ENCODE peak calls at places on chromosomes 4 and X, in four cellular contexts. G, K, L and Q are unnamed samples.

GRCh38 chr4:83108101-83108861 is 6.2 kb downstream of the PLAC8 start:
- DNase-seq in G (no peak), K (no peak), L (no peak), Q (peak)

GRCh38 chr4:40211224-40212185 is 14.7 kb downstream of the RHOH start:
- DNase-seq in G (no peak), K (no peak), L (no peak), Q (no peak)

GRCh38 chr4:98470831-98471230 is 187.6 kb downstream of the TSPAN5 start:
- DNase-seq in G (no peak), K (no peak), L (no peak), Q (no peak)

GRCh38 chrX:103063918-103064434 is at the start of gene BEX1:
- DNase-seq in G (peak), K (peak), L (peak), Q (peak)

GRCh38 chr4:163554870-163555465 is 60.5 kb downstream of the TMA16 start:
- DNase-seq in G (no peak), K (no peak), L (no peak), Q (no peak)

GRCh38 chr4:42654606-42655005 is 2.3 kb downstream of the ATP8A1 start:
- DNase-seq in G (no peak), K (peak), L (no peak), Q (peak)

GRCh38 chr4:165440415-165440882 is 61.6 kb downstream of the CPE start:
- DNase-seq in G (no peak), K (no peak), L (no peak), Q (peak)

GRCh38 chr4:145909773-145910172 is 28.9 kb downstream of the ZNF827 start:
- DNase-seq in G (no peak), K (no peak), L (no peak), Q (peak)

GRCh38 chrX:152600853-152601635 is 36.7 kb upstream of the GABRQ start:
- DNase-seq in G (peak), K (no peak), L (peak), Q (peak)

GRCh38 chr4:144689125-144689524 is 43.2 kb downstream of the HHIP start:
- DNase-seq in G (no peak), K (no peak), L (no peak), Q (no peak)

GRCh38 chr4:168917150-168917779 is 92.8 kb downstream of the CBR4 start:
- DNase-seq in G (no peak), K (no peak), L (no peak), Q (peak)

GRCh38 chr4:152098365-152099060 is 337.7 kb upstream of the GATB start:
- DNase-seq in G (no peak), K (no peak), L (no peak), Q (no peak)

GRCh38 chrX:45006002-45006800 is 133.2 kb downstream of the KDM6A start:
- DNase-seq in G (peak), K (no peak), L (no peak), Q (peak)

GRCh38 chr4:42371306-42372063 is 25.8 kb upstream of the SHISA3 start:
- DNase-seq in G (no peak), K (peak), L (no peak), Q (peak)

GRCh38 chr4:130197946-130198345 is 1102.0 kb downstream of the C4orf33 start:
- DNase-seq in G (no peak), K (no peak), L (no peak), Q (no peak)

GRCh38 chrX:13689519-13690211 is 737 bp downstream of the RAB9A start:
- DNase-seq in G (no peak), K (no peak), L (no peak), Q (peak)

GRCh38 chrX:4850312-4850711 is 1136.9 kb upstream of the PRKX start:
- DNase-seq in G (no peak), K (no peak), L (no peak), Q (no peak)

GRCh38 chr4:24853142-24853541 is 57.8 kb downstream of the SOD3 start:
- DNase-seq in G (no peak), K (no peak), L (no peak), Q (no peak)

GRCh38 chr4:84804126-84804525 is 162.4 kb downstream of the WDFY3 start:
- DNase-seq in G (no peak), K (no peak), L (no peak), Q (no peak)

GRCh38 chr4:43457866-43458265 is 565.4 kb downstream of the GRXCR1 start:
- DNase-seq in G (no peak), K (no peak), L (no peak), Q (no peak)

GRCh38 chrX:22922961-22923360 is 76.8 kb upstream of the DDX53 start:
- DNase-seq in G (no peak), K (no peak), L (no peak), Q (no peak)

GRCh38 chr4:185128272-185129119 is 14.6 kb upstream of the SLC25A4 start:
- DNase-seq in G (peak), K (peak), L (no peak), Q (peak)

GRCh38 chr4:154044118-154044517 is 255.2 kb upstream of the SFRP2 start:
- DNase-seq in G (no peak), K (no peak), L (no peak), Q (no peak)

GRCh38 chr4:156557962-156558361 is 413.6 kb downstream of the PDGFC start:
- DNase-seq in G (no peak), K (no peak), L (no peak), Q (no peak)

GRCh38 chrX:2974946-2975345 is 31.4 kb upstream of the ARSH start:
- DNase-seq in G (no peak), K (no peak), L (no peak), Q (no peak)

GRCh38 chr4:2843023-2843908 is at the start of gene ADD1:
- DNase-seq in G (peak), K (peak), L (peak), Q (peak)

GRCh38 chr4:114038762-114039392 is 59.4 kb upstream of the ARSJ start:
- DNase-seq in G (no peak), K (no peak), L (no peak), Q (no peak)

GRCh38 chrX:53900623-53901022 is 143.7 kb downstream of the PHF8 start:
- DNase-seq in G (no peak), K (no peak), L (no peak), Q (no peak)

GRCh38 chr4:53537606-53538005 is 53.7 kb downstream of the LNX1 start:
- DNase-seq in G (no peak), K (no peak), L (no peak), Q (no peak)
- H3K27ac ChIP-seq in G (no peak), K (no peak), L (no peak), Q (no peak)

GRCh38 chr4:723706-724105 is 18.1 kb downstream of the PCGF3 start:
- DNase-seq in G (no peak), K (no peak), L (no peak), Q (no peak)

GRCh38 chr4:724131-724530 is 18.5 kb downstream of the PCGF3 start:
- DNase-seq in G (no peak), K (no peak), L (no peak), Q (no peak)

GRCh38 chr4:726816-727215 is 21.2 kb downstream of the PCGF3 start:
- DNase-seq in G (no peak), K (no peak), L (no peak), Q (no peak)

GRCh38 chr4:726235-726787 is 20.7 kb downstream of the PCGF3 start:
- DNase-seq in G (no peak), K (no peak), L (no peak), Q (no peak)

DNA sequence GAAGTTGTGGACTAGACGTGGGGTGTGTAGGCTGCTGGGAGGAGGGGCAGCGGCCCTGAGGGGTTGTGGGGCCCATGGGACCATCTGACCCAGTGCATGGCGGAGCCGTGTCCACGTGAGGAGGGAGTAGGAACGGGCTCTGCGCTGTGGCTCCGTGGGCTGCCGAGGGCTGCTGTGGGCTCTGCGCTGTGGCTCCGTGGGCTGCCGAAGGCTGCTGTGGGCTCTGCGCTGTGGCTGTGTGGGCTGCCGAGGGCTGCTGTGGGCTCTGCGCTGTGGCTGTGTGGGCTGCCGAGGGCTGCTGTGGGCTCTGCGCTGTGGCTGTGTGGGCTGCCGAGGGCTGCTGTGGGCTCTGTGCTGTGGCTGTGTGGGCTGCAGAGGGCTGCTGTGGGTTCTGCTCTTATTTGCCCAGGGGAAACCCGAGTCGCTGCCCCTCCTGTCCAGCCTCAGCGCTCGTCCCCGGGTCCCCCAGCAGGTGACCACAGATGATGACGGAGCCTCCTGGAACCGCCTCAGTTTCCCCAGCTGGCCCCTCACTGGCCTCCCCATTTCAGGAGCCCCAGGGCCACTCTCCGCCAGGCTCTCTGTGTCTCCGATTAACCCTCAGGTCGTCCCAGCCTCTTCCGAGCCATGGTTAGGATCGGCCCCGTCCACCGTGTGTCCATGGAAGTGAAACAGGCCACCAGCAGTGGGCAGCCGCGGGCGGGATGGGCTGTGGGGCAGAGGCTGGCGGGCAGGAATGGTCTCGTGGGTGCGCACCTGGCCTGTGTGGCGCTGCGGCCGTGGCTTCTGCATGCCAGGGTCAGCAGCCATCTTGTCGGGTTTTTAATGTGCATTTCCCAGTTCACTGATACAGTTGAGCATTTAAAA is 20.0 kb downstream of the PCGF3 start:
- DNase-seq in G (no peak), K (no peak), L (no peak), Q (no peak)
- H3K27ac ChIP-seq in G (no peak), K (no peak), L (peak), Q (no peak)

GRCh38 chrX:68695206-68695845 is 47.9 kb downstream of the STARD8 start:
- DNase-seq in G (no peak), K (no peak), L (no peak), Q (no peak)

GRCh38 chrX:68696267-68696666 is 48.8 kb downstream of the STARD8 start:
- DNase-seq in G (no peak), K (no peak), L (no peak), Q (no peak)

GRCh38 chrX:68692651-68693050 is 45.2 kb downstream of the STARD8 start:
- DNase-seq in G (no peak), K (no peak), L (no peak), Q (no peak)

GRCh38 chrX:68693481-68694410 is 46.3 kb downstream of the STARD8 start:
- DNase-seq in G (peak), K (peak), L (peak), Q (peak)

GRCh38 chrX:68694429-68695205 is 47.2 kb downstream of the STARD8 start:
- DNase-seq in G (no peak), K (no peak), L (no peak), Q (no peak)
- H3K27ac ChIP-seq in G (no peak), K (peak), L (no peak), Q (no peak)

GRCh38 chr4:14130551-14130950 is 503.0 kb upstream of the BOD1L1 start:
- DNase-seq in G (no peak), K (no peak), L (no peak), Q (no peak)
- H3K27ac ChIP-seq in G (no peak), K (no peak), L (no peak), Q (no peak)

DNA sequence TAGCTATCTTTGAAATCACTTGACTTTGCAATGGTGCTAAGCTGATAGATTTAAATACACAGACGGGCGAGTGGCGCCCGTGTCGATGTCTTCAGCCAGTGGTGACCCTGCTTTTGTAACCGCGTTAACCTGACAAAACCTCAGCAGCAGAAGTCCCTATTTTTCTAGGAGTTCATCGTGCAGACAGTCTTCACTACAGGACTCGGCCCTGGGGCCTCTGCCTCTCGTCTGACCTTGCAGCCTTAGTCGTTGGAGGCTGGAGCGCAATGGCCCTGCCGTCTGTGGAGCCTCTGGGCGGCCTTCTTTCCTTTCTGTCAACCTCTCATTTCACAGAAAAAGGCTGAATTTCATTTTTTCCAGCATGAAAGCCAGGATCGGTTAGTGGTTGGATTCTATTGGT is 57.9 kb downstream of the CPLX1 start:
- DNase-seq in G (no peak), K (no peak), L (no peak), Q (no peak)
- H3K27ac ChIP-seq in G (no peak), K (no peak), L (no peak), Q (no peak)

GRCh38 chrX:49042581-49043219 is 457 bp downstream of the TFE3 start:
- DNase-seq in G (no peak), K (no peak), L (no peak), Q (no peak)

GRCh38 chrX:49043220-49043986 is at the start of gene TFE3:
- DNase-seq in G (peak), K (peak), L (peak), Q (peak)

GRCh38 chrX:49041683-49042529 is 1.3 kb downstream of the TFE3 start:
- DNase-seq in G (no peak), K (no peak), L (no peak), Q (peak)

GRCh38 chrX:49040376-49040955 is 2.7 kb downstream of the TFE3 start:
- DNase-seq in G (no peak), K (no peak), L (no peak), Q (no peak)

GRCh38 chrX:49043987-49044281 is 777 bp upstream of the TFE3 start:
- DNase-seq in G (no peak), K (no peak), L (no peak), Q (no peak)
- H3K27ac ChIP-seq in G (no peak), K (peak), L (peak), Q (no peak)

GRCh38 chr4:148883891-148884290 is 441.7 kb upstream of the NR3C2 start:
- DNase-seq in G (no peak), K (no peak), L (no peak), Q (no peak)

GRCh38 chr4:148883435-148883834 is 441.2 kb upstream of the NR3C2 start:
- DNase-seq in G (no peak), K (no peak), L (no peak), Q (no peak)

GRCh38 chr4:148881860-148882643 is 439.8 kb upstream of the NR3C2 start:
- DNase-seq in G (peak), K (no peak), L (no peak), Q (peak)
- H3K27ac ChIP-seq in G (peak), K (no peak), L (no peak), Q (no peak)

GRCh38 chrX:46626566-46626965 is 53.0 kb downstream of the CHST7 start:
- DNase-seq in G (no peak), K (no peak), L (no peak), Q (no peak)
- H3K27ac ChIP-seq in G (no peak), K (no peak), L (no peak), Q (no peak)

GRCh38 chr4:77505958-77506319 is 99.7 kb upstream of the CXCL13 start:
- DNase-seq in G (no peak), K (no peak), L (no peak), Q (no peak)
- H3K27ac ChIP-seq in G (no peak), K (no peak), L (no peak), Q (no peak)

DNA sequence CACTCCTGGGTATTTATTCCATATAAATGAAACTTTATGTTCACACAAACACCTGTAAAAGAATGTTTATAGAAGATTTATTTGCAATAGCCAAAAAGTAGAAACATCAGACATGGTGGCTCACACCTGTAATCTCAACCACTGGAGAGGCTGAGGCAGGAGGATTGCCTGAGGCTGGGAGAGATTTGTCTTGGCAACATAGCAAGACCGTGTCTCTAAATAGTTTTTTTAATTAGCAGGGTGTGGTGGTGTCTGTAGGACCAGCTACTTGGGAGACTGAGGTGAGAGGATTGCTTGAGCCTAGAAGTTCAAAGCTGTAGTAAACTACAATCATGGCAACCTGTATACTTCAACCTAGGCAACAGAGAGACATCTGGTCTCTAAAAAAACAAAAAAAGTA is 27.7 kb upstream of the NFKB1 start:
- DNase-seq in G (no peak), K (no peak), L (no peak), Q (no peak)
- H3K27ac ChIP-seq in G (no peak), K (no peak), L (no peak), Q (no peak)